ENCODE peak calls at places on chromosome 13, in nine cellular contexts. P is A673, Z is esophagus squamous epithelium, X is BE2C, H is Caco-2, R is AG04450, F is body of pancreas, N is fibroblast of lung, V is heart left ventricle. A is an unnamed sample.

GRCh38 chr13:84239032-84239431 is 356.8 kb upstream of the SLITRK1 start:
- DNase-seq in F (no peak), H (no peak), R (no peak), N (no peak), P (no peak), V (no peak), X (no peak), Z (no peak), A (no peak)

GRCh38 chr13:30743319-30744055 is 8.1 kb downstream of the ALOX5AP start:
- DNase-seq in H (peak), Z (no peak), R (peak), X (no peak), N (peak), V (no peak), P (no peak), F (peak), A (no peak)

GRCh38 chr13:36377822-36378480 is 31.8 kb upstream of the SPART start:
- DNase-seq in H (no peak), X (no peak), P (peak), Z (no peak), V (no peak), F (no peak), N (peak), R (no peak), A (no peak)

GRCh38 chr13:77028202-77028601 is 1.2 kb upstream of the FBXL3 start:
- DNase-seq in Z (no peak), X (no peak), H (no peak), P (no peak), F (no peak), R (no peak), N (peak), V (peak), A (no peak)

GRCh38 chr13:113633485-113633873 is 24.5 kb downstream of the ATP4B start:
- DNase-seq in F (no peak), P (no peak), N (no peak), Z (no peak), X (no peak), V (no peak), H (no peak), R (no peak), A (no peak)

GRCh38 chr13:52929826-52930225 is 81.4 kb upstream of the PCDH8 start:
- DNase-seq in X (no peak), F (no peak), N (no peak), R (no peak), P (no peak), V (no peak), H (no peak), Z (no peak), A (no peak)

GRCh38 chr13:95492044-95492801 is 60.3 kb upstream of the CLDN10 start:
- DNase-seq in F (no peak), R (no peak), N (no peak), Z (no peak), V (no peak), H (peak), X (peak), P (no peak), A (no peak)

GRCh38 chr13:57270493-57270892 is 103.5 kb downstream of the PRR20E start:
- DNase-seq in N (no peak), R (no peak), V (no peak), F (no peak), P (no peak), X (no peak), H (no peak), Z (no peak), A (no peak)

GRCh38 chr13:106432636-106433035 is 102.8 kb downstream of the EFNB2 start:
- DNase-seq in H (no peak), F (no peak), Z (no peak), R (no peak), N (peak), X (no peak), V (no peak), P (no peak), A (no peak)

GRCh38 chr13:66365101-66365500 is 865.0 kb downstream of the PCDH9 start:
- DNase-seq in R (no peak), F (no peak), V (no peak), P (no peak), N (peak), Z (no peak), H (no peak), X (no peak), A (no peak)

GRCh38 chr13:48603375-48603774 is 50.4 kb upstream of the CYSLTR2 start:
- DNase-seq in N (no peak), H (no peak), X (peak), Z (no peak), V (no peak), R (no peak), F (no peak), P (no peak), A (no peak)

GRCh38 chr13:113110048-113110851 is 4.7 kb downstream of the F7 start:
- DNase-seq in H (no peak), V (no peak), F (no peak), X (peak), R (no peak), P (peak), Z (no peak), N (no peak), A (no peak)

GRCh38 chr13:48426052-48426451 is 13.1 kb upstream of the LPAR6 start:
- DNase-seq in V (no peak), P (no peak), N (no peak), R (no peak), H (no peak), F (no peak), Z (no peak), X (no peak), A (no peak)

GRCh38 chr13:49303533-49304252 is 56.0 kb downstream of the CDADC1 start:
- DNase-seq in P (no peak), F (peak), X (no peak), N (no peak), V (no peak), Z (no peak), H (no peak), R (no peak), A (no peak)

GRCh38 chr13:26484196-26484595 is 73.3 kb upstream of the WASF3 start:
- DNase-seq in V (no peak), F (no peak), N (no peak), P (no peak), R (no peak), Z (no peak), H (no peak), X (no peak), A (no peak)

GRCh38 chr13:43185206-43185605 is 161.8 kb downstream of the DNAJC15 start:
- DNase-seq in Z (no peak), H (no peak), V (no peak), R (no peak), N (no peak), X (peak), P (peak), F (no peak), A (no peak)

GRCh38 chr13:111864566-111864965 is 202.4 kb upstream of the SOX1 start:
- DNase-seq in R (no peak), P (no peak), N (no peak), F (no peak), H (no peak), V (no peak), X (no peak), Z (no peak), A (no peak)

GRCh38 chr13:29294869-29295268 is 300.6 kb downstream of the SLC7A1 start:
- DNase-seq in X (no peak), F (no peak), H (no peak), Z (no peak), V (no peak), N (no peak), R (no peak), P (no peak), A (no peak)

GRCh38 chr13:107275945-107276614 is 708.1 kb upstream of the ARGLU1 start:
- DNase-seq in F (no peak), P (peak), R (no peak), Z (no peak), X (peak), N (no peak), V (no peak), H (no peak), A (no peak)

GRCh38 chr13:112134150-112135075 is 67.5 kb downstream of the SOX1 start:
- DNase-seq in Z (no peak), H (no peak), X (no peak), P (no peak), R (no peak), V (no peak), F (no peak), N (no peak), A (no peak)

GRCh38 chr13:37870489-37870845 is 895 bp upstream of the TRPC4 start:
- DNase-seq in N (no peak), P (no peak), V (no peak), R (no peak), X (no peak), Z (no peak), F (no peak), H (no peak), A (no peak)

GRCh38 chr13:32415019-32415418 is 12.9 kb downstream of the N4BP2L1 start:
- DNase-seq in X (peak), H (peak), P (peak), Z (no peak), N (no peak), R (no peak), F (no peak), V (no peak), A (no peak)

GRCh38 chr13:23622991-23623390 is 52.8 kb downstream of the TNFRSF19 start:
- DNase-seq in H (no peak), X (no peak), N (no peak), F (no peak), V (no peak), Z (no peak), P (no peak), R (no peak), A (no peak)

GRCh38 chr13:92074658-92075057 is 676.2 kb downstream of the GPC5 start:
- DNase-seq in Z (no peak), N (peak), P (peak), X (peak), F (peak), H (peak), R (no peak), V (no peak), A (peak)
- TF ChIP-seq CTCF in Z (no peak), N (no peak), P (peak), X (peak), F (no peak), H (peak), R (peak), V (peak), A (peak)

GRCh38 chr13:25469179-25469545 is 97.4 kb downstream of the ATP8A2 start:
- DNase-seq in V (no peak), F (no peak), Z (no peak), X (no peak), R (no peak), H (no peak), P (no peak), N (no peak), A (no peak)
- H3K4me3 ChIP-seq in V (no peak), F (no peak), Z (no peak), X (no peak), R (peak), H (no peak), P (peak), N (no peak), A (no peak)

GRCh38 chr13:103772576-103772975 is 706.4 kb upstream of the SLC10A2 start:
- DNase-seq in P (peak), N (no peak), R (no peak), F (no peak), X (no peak), V (no peak), H (peak), Z (no peak), A (no peak)
- TF ChIP-seq CTCF in P (peak), N (no peak), R (no peak), F (no peak), X (peak), V (no peak), H (peak), Z (no peak), A (peak)

GRCh38 chr13:41017153-41017552 is 2.0 kb downstream of the ELF1 start:
- DNase-seq in P (no peak), H (no peak), R (no peak), N (no peak), F (peak), V (no peak), Z (no peak), X (no peak), A (no peak)

GRCh38 chr13:41011382-41011956 is 7.6 kb downstream of the ELF1 start:
- DNase-seq in P (no peak), Z (no peak), R (no peak), X (no peak), N (no peak), H (no peak), V (no peak), F (no peak), A (no peak)

GRCh38 chr13:41012536-41012935 is 6.6 kb downstream of the ELF1 start:
- DNase-seq in H (no peak), Z (no peak), P (no peak), F (no peak), X (no peak), R (no peak), N (no peak), V (no peak), A (no peak)

GRCh38 chr13:41015920-41016319 is 3.2 kb downstream of the ELF1 start:
- DNase-seq in R (no peak), V (no peak), P (no peak), F (no peak), X (no peak), H (no peak), Z (no peak), N (no peak), A (no peak)

DNA sequence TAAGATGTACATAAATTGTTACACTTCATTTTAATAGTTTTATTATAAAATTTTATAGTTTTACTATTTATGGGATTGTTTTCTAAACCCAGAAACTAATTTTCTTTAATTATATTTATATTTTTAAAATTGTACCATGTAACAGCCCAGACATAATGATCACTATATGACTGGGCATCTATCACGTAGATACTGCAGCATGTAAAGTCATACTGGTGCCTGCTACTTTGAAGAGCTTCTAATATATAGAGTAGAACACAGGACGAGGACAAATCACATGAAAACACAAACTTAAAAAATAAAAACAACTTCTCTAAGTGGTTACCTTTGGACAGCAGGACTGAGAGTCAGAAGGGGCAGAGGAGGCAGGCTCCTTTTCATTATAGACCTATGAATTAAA is 5.3 kb downstream of the ELF1 start:
- DNase-seq in R (no peak), Z (no peak), V (no peak), F (no peak), P (no peak), X (no peak), N (no peak), H (no peak), A (no peak)
- H3K4me3 ChIP-seq in R (no peak), Z (no peak), V (no peak), F (no peak), P (no peak), X (no peak), N (no peak), H (no peak), A (no peak)